ENCODE peak calls at places on chromosomes 6 and 20, in ten cellular contexts. N is cerebellar nuclear complex; I is NCI-H774; Q is naive thymus-derived CD4-positive, alpha-beta T cell; K is naive thymus-derived CD8-positive, alpha-beta T cell; U is dermis microvascular lymphatic vessel endothelial cell; E is activated T-helper 2 cell treated with anti-CD3 and anti-CD28 coated beads, Interferon-gamma antibody, Interleukin-2, Interleukin-4, amounts not matched to agents 10 μg/mL and 5 μg/mL and 100 μg/mL, durations not matched to agents 14 hours and 24 hours and 36 hours; B is HEK293T; S is sciatic nerve; X is mucosa of descending colon. A is an unnamed sample.

GRCh38 chr6:38319259-38320255 is 320.2 kb downstream of the BTBD9 start:
- DNase-seq in N (no peak), I (no peak), Q (no peak), K (no peak), U (no peak), E (no peak), B (no peak), S (no peak), X (no peak), A (no peak)

GRCh38 chr6:37077459-37078296 is 72.2 kb downstream of the FGD2 start:
- DNase-seq in N (no peak), I (no peak), Q (no peak), K (no peak), U (no peak), E (no peak), B (no peak), S (peak), X (peak), A (no peak)

GRCh38 chr6:14524319-14524718 is 406.7 kb downstream of the CD83 start:
- DNase-seq in N (no peak), I (no peak), Q (no peak), K (no peak), U (no peak), E (no peak), B (no peak), S (no peak), X (no peak), A (no peak)

GRCh38 chr20:18692453-18692852 is 104.6 kb downstream of the DTD1 start:
- DNase-seq in N (no peak), I (no peak), Q (no peak), K (no peak), U (no peak), E (no peak), B (no peak), S (no peak), X (no peak), A (no peak)

GRCh38 chr6:163263998-163264661 is 150.4 kb upstream of the QKI start:
- DNase-seq in N (no peak), I (no peak), Q (no peak), K (no peak), U (no peak), E (no peak), B (no peak), S (no peak), X (no peak), A (no peak)

GRCh38 chr20:25129908-25130307 is 48.0 kb upstream of the VSX1 start:
- DNase-seq in N (no peak), I (no peak), Q (no peak), K (no peak), U (no peak), E (no peak), B (no peak), S (no peak), X (no peak), A (no peak)

GRCh38 chr6:42316981-42317380 is 99.3 kb upstream of the MRPS10 start:
- DNase-seq in N (no peak), I (no peak), Q (no peak), K (no peak), U (no peak), E (no peak), B (no peak), S (no peak), X (no peak), A (no peak)

GRCh38 chr20:48574383-48574782 is 253.4 kb downstream of the PREX1 start:
- DNase-seq in N (no peak), I (no peak), Q (no peak), K (no peak), U (no peak), E (no peak), B (peak), S (no peak), X (no peak), A (no peak)

GRCh38 chr6:151014404-151015150 is 149.1 kb downstream of the MTHFD1L start:
- DNase-seq in N (no peak), I (peak), Q (peak), K (peak), U (peak), E (peak), B (peak), S (peak), X (peak), A (no peak)

GRCh38 chr6:147095316-147095715 is 108.9 kb upstream of the STXBP5 start:
- DNase-seq in N (no peak), I (no peak), Q (no peak), K (no peak), U (no peak), E (no peak), B (no peak), S (no peak), X (no peak), A (no peak)

GRCh38 chr6:19879663-19880062 is 42.5 kb downstream of the ID4 start:
- DNase-seq in N (no peak), I (peak), Q (no peak), K (no peak), U (no peak), E (no peak), B (no peak), S (no peak), X (no peak), A (no peak)

GRCh38 chr20:47985092-47985850 is 200.0 kb upstream of the SULF2 start:
- DNase-seq in N (no peak), I (no peak), Q (no peak), K (no peak), U (no peak), E (no peak), B (peak), S (no peak), X (no peak), A (no peak)

GRCh38 chr20:23340524-23340923 is 10.1 kb upstream of the NXT1 start:
- DNase-seq in N (peak), I (peak), Q (no peak), K (no peak), U (peak), E (no peak), B (peak), S (peak), X (no peak), A (peak)

GRCh38 chr6:152121910-152122309 is 314.4 kb downstream of the ESR1 start:
- DNase-seq in N (no peak), I (no peak), Q (no peak), K (no peak), U (no peak), E (no peak), B (no peak), S (no peak), X (no peak), A (no peak)

GRCh38 chr6:149429427-149430360 is 29.6 kb downstream of the SUMO4 start:
- DNase-seq in N (no peak), I (no peak), Q (no peak), K (no peak), U (no peak), E (no peak), B (no peak), S (no peak), X (no peak), A (no peak)

GRCh38 chr20:53652090-53652858 is 58.6 kb upstream of the ZNF217 start:
- DNase-seq in N (no peak), I (no peak), Q (peak), K (peak), U (no peak), E (no peak), B (no peak), S (no peak), X (no peak), A (no peak)

GRCh38 chr6:44789061-44789460 is 401.6 kb downstream of the CDC5L start:
- DNase-seq in N (no peak), I (no peak), Q (no peak), K (no peak), U (no peak), E (no peak), B (no peak), S (no peak), X (no peak), A (no peak)

GRCh38 chr6:46170357-46171289 is at the start of gene ENPP5:
- DNase-seq in N (peak), I (peak), Q (peak), K (peak), U (no peak), E (no peak), B (peak), S (peak), X (peak), A (no peak)

GRCh38 chr6:123715243-123715863 is 78.6 kb upstream of the TRDN start:
- DNase-seq in N (no peak), I (peak), Q (no peak), K (no peak), U (peak), E (no peak), B (peak), S (no peak), X (no peak), A (no peak)

GRCh38 chr6:30061766-30062458 is 847 bp downstream of the POLR1H start:
- DNase-seq in N (no peak), I (no peak), Q (peak), K (no peak), U (no peak), E (no peak), B (peak), S (no peak), X (peak), A (peak)

GRCh38 chr20:3115190-3116107 is 30.9 kb upstream of the AVP start:
- DNase-seq in N (no peak), I (no peak), Q (peak), K (peak), U (peak), E (no peak), B (peak), S (no peak), X (no peak), A (no peak)

GRCh38 chr6:67811239-67812037 is 823.6 kb upstream of the ADGRB3 start:
- DNase-seq in N (no peak), I (no peak), Q (no peak), K (no peak), U (no peak), E (no peak), B (no peak), S (no peak), X (no peak), A (no peak)

GRCh38 chr20:13412806-13413445 is 191.9 kb downstream of the ISM1 start:
- DNase-seq in N (no peak), I (no peak), Q (no peak), K (no peak), U (no peak), E (no peak), B (no peak), S (no peak), X (no peak), A (no peak)

GRCh38 chr6:108955329-108955949 is 107.2 kb downstream of the ARMC2 start:
- DNase-seq in N (no peak), I (no peak), Q (no peak), K (no peak), U (no peak), E (no peak), B (no peak), S (no peak), X (no peak), A (no peak)

GRCh38 chr6:43229803-43230239 is 540 bp upstream of the DNPH1 start:
- DNase-seq in N (no peak), I (no peak), Q (no peak), K (no peak), U (no peak), E (no peak), B (no peak), S (peak), X (no peak), A (no peak)

GRCh38 chr20:14331671-14332070 is 5.7 kb downstream of the FLRT3 start:
- DNase-seq in N (peak), I (no peak), Q (no peak), K (no peak), U (no peak), E (no peak), B (no peak), S (no peak), X (no peak), A (no peak)

GRCh38 chr6:136408205-136408604 is 118.6 kb upstream of the BCLAF1 start:
- DNase-seq in N (no peak), I (no peak), Q (no peak), K (no peak), U (no peak), E (no peak), B (no peak), S (no peak), X (no peak), A (no peak)

GRCh38 chr6:11609324-11610071 is 71.9 kb downstream of the TMEM170B start:
- DNase-seq in N (no peak), I (no peak), Q (no peak), K (no peak), U (no peak), E (no peak), B (no peak), S (no peak), X (no peak), A (no peak)

GRCh38 chr20:11266571-11266970 is 592.8 kb upstream of the JAG1 start:
- DNase-seq in N (no peak), I (no peak), Q (no peak), K (no peak), U (peak), E (no peak), B (no peak), S (no peak), X (no peak), A (no peak)

GRCh38 chr6:35438378-35438777 is 13.8 kb upstream of the FANCE start:
- DNase-seq in N (no peak), I (no peak), Q (no peak), K (no peak), U (no peak), E (no peak), B (no peak), S (no peak), X (no peak), A (no peak)

GRCh38 chr6:88683734-88684133 is 279.7 kb downstream of the RNGTT start:
- DNase-seq in N (no peak), I (no peak), Q (no peak), K (no peak), U (peak), E (no peak), B (no peak), S (no peak), X (no peak), A (no peak)

GRCh38 chr6:142313284-142313683 is 11.5 kb downstream of the ADGRG6 start:
- DNase-seq in N (no peak), I (no peak), Q (no peak), K (no peak), U (no peak), E (no peak), B (no peak), S (no peak), X (no peak), A (no peak)

GRCh38 chr20:56702931-56703840 is 74.1 kb downstream of the TFAP2C start:
- DNase-seq in N (no peak), I (no peak), Q (no peak), K (no peak), U (no peak), E (no peak), B (no peak), S (no peak), X (no peak), A (no peak)

GRCh38 chr20:12112089-12112474 is 194.4 kb downstream of the BTBD3 start:
- DNase-seq in N (no peak), I (no peak), Q (no peak), K (no peak), U (no peak), E (no peak), B (no peak), S (no peak), X (no peak), A (no peak)

GRCh38 chr20:9353180-9353915 is 161.0 kb upstream of the LAMP5 start:
- DNase-seq in N (no peak), I (no peak), Q (no peak), K (no peak), U (no peak), E (no peak), B (no peak), S (no peak), X (no peak), A (no peak)

A was measured in GDM1.